ENCODE peak calls at places on chromosomes 7 and 10, in four cellular contexts. F is SJSA1, B is lung, Q is Peyer's patch. L is an unnamed sample.

GRCh38 chr7:16668049-16668858 is 22.3 kb downstream of the BZW2 start:
- DNase-seq in Q (no peak), F (peak; percentile 74), B (peak; percentile 80), L (peak; percentile 82)

GRCh38 chr10:69486922-69487730 is 35.9 kb downstream of the TSPAN15 start:
- DNase-seq in Q (no peak), B (no peak), F (no peak), L (no peak)

GRCh38 chr7:3117488-3118228 is 74.0 kb upstream of the CARD11 start:
- DNase-seq in B (no peak), Q (peak; percentile 38), F (no peak), L (peak; percentile 52)

GRCh38 chr10:45354261-45354660 is 19.8 kb upstream of the ALOX5 start:
- DNase-seq in B (peak; percentile 49), F (no peak), Q (peak; percentile 58), L (peak; percentile 83)

GRCh38 chr7:137885623-137886022 is 38.8 kb upstream of the DGKI start:
- DNase-seq in B (no peak), F (no peak), Q (no peak), L (no peak)

GRCh38 chr10:90885176-90885575 is 13.4 kb downstream of the RPP30 start:
- DNase-seq in B (no peak), F (no peak), Q (no peak), L (no peak)

GRCh38 chr10:116263870-116264269 is 9.1 kb downstream of the GFRA1 start:
- DNase-seq in Q (no peak), B (no peak), F (no peak), L (no peak)

GRCh38 chr10:78754269-78755074 is 314.3 kb upstream of the ZMIZ1 start:
- DNase-seq in Q (no peak), F (no peak), B (no peak), L (no peak)

GRCh38 chr7:74561898-74562613 is 95.5 kb upstream of the GTF2I start:
- DNase-seq in F (no peak), Q (no peak), B (no peak), L (no peak)

GRCh38 chr10:120278069-120278468 is 179.0 kb upstream of the PLPP4 start:
- DNase-seq in Q (no peak), B (no peak), F (no peak), L (no peak)

GRCh38 chr10:88417337-88417736 is 165.8 kb downstream of the RNLS start:
- DNase-seq in Q (no peak), B (no peak), F (no peak), L (no peak)

GRCh38 chr10:71314028-71314693 is 4.9 kb upstream of the SLC29A3 start:
- DNase-seq in B (peak; percentile 50), F (no peak), Q (peak; percentile 34), L (no peak)

GRCh38 chr7:152986369-152986768 is 226.8 kb downstream of the ACTR3B start:
- DNase-seq in Q (no peak), F (no peak), B (no peak), L (no peak)

GRCh38 chr10:77291596-77292505 is 345.8 kb downstream of the KCNMA1 start:
- DNase-seq in F (peak; percentile 68), Q (no peak), B (no peak), L (no peak)

GRCh38 chr7:114864278-114864677 is 57.6 kb upstream of the MDFIC start:
- DNase-seq in F (no peak), B (no peak), Q (no peak), L (no peak)

GRCh38 chr7:132004528-132004927 is 448.1 kb upstream of the PODXL start:
- DNase-seq in Q (no peak), B (no peak), F (no peak), L (no peak)

GRCh38 chr7:153297141-153297540 is 537.6 kb downstream of the ACTR3B start:
- DNase-seq in Q (no peak), B (no peak), F (no peak), L (no peak)

GRCh38 chr7:107874605-107875446 is 16.2 kb upstream of the DLD start:
- DNase-seq in F (peak; percentile 52), B (no peak), Q (no peak), L (no peak)

GRCh38 chr10:13794982-13795381 is 208.2 kb downstream of the PRPF18 start:
- DNase-seq in F (no peak), B (no peak), Q (no peak), L (no peak)

DNA sequence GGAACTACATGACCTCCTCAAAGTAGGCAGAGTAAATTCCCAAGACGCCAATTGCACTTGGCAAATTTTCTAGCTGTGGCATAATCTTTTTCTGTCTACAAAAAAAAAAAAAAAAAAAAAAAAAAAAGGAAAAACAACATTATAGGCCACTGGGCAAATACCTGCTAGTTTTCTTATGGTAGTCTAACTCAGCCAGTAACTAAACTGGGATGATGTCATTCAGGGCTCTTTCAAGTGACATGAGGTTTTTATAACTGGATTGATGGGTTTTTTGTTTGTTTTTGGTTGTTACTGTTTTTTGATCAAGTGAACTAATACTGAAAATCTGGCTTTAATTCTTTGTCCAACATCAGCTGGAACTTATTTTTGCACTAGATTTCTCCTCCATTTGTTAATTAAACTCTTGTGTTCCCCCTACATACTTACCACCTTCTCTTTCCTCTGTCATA is 7.4 kb upstream of the VIM start:
- DNase-seq in Q (no peak), B (no peak), F (no peak), L (no peak)
- H3K4me1 ChIP-seq in Q (no peaks in the 10 kb centered on the region), B (peaks cover 4% of the 10 kb centered on the region), F (peaks cover 33% of the 10 kb centered on the region), L (peaks cover 15% of the 10 kb centered on the region)

DNA sequence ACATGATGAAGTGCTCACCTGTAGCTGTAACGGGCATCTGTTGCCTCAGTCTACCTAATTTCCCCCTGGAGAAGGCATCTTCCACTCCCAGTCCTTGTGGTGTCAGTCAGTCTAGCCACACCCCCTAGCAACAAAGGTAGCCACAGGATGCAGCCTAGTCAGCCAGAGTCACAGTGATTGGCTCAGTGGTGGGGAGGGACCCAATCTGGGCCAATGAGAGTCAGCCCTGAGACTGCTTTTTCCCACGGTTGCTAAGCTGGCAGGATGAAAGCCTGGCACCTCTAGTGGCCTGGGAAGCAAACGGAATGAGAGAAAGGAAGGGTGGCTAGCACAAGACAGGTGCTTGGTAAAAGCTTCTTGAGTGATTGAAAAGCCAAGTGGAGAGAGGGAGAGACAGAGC is 118.6 kb downstream of the SH3PXD2A start:
- DNase-seq in B (no peak), F (no peak), Q (no peak), L (no peak)
- H3K4me1 ChIP-seq in B (peaks cover 18% of the 10 kb centered on the region), F (peaks cover 27% of the 10 kb centered on the region), Q (no peaks in the 10 kb centered on the region), L (peaks cover 54% of the 10 kb centered on the region)

GRCh38 chr10:6139470-6139869 is 50.6 kb downstream of the RBM17 start:
- DNase-seq in Q (no peak), B (no peak), F (no peak), L (peak; percentile 41)
- H3K4me1 ChIP-seq in Q (no peaks in the 10 kb centered on the region), B (no peaks in the 10 kb centered on the region), F (peaks cover 37% of the 10 kb centered on the region), L (peaks cover 48% of the 10 kb centered on the region)

DNA sequence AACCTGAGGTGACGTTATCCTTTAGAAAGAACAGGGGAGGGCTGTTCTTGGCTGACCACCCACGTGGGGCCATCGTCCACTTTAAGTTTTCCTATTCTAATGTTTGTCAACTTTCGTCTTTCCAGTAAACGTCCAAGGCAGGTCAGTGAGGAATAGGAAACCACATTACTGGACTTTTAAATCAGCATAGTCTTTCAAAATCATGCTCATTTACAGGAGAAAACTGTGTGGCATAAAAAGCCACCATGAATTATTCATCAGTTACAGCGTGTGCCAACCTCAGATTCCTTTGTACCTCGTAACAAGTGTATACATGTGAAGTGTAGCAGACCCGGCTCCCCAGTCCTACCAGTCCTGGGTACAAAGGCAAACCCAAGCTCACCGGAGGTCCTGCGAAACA is 25.1 kb upstream of the ABLIM1 start:
- DNase-seq in B (no peak), F (peak; percentile 67), Q (no peak), L (no peak)
- H3K4me1 ChIP-seq in B (peaks cover 30% of the 10 kb centered on the region), F (peaks cover 68% of the 10 kb centered on the region), Q (no peaks in the 10 kb centered on the region), L (peaks cover 68% of the 10 kb centered on the region)

L was measured in suprapubic skin.